ENCODE peak calls at places on chromosomes 13 and 19, in four cellular contexts. U is neural progenitor cell; D is stimulated activated CD8-positive, alpha-beta memory T cell treated with anti-CD3 and anti-CD28 coated beads, Interleukin-7, amount 100 ng/mL, for 1 hour; T is fibroblast of pulmonary artery. S is an unnamed sample.

GRCh38 chr13:48626077-48626449 is 27.7 kb upstream of the CYSLTR2 start:
- DNase-seq in U (no peak), D (no peak), T (peak; percentile 95), S (no peak)

GRCh38 chr19:2391118-2391725 is 31.2 kb downstream of the TMPRSS9 start:
- DNase-seq in U (peak; percentile 73), D (no peak), T (peak; percentile 82), S (peak; percentile 79)

GRCh38 chr19:49432141-49433073 is 7.2 kb downstream of the GFY start:
- DNase-seq in U (peak; percentile 75), D (no peak), T (no peak), S (peak; percentile 97)

GRCh38 chr19:20611866-20612265 is 46.3 kb upstream of the ZNF737 start:
- DNase-seq in U (no peak), D (no peak), T (no peak), S (no peak)

GRCh38 chr19:46181386-46181774 is 33.3 kb downstream of the IGFL2 start:
- DNase-seq in U (no peak), D (no peak), T (peak; percentile 57), S (no peak)

GRCh38 chr13:31367410-31367809 is 167.6 kb downstream of the B3GLCT start:
- DNase-seq in U (no peak), D (no peak), T (no peak), S (peak; percentile 19)

GRCh38 chr19:3665681-3666544 is 34.4 kb downstream of the PIP5K1C start:
- DNase-seq in U (peak; percentile 66), D (peak; percentile 60), T (no peak), S (peak; percentile 61)

GRCh38 chr13:110225609-110226008 is 81.3 kb downstream of the COL4A1 start:
- DNase-seq in U (no peak), D (no peak), T (no peak), S (no peak)

GRCh38 chr13:45542878-45543277 is 72.7 kb downstream of the ERICH6B start:
- DNase-seq in U (no peak), D (no peak), T (no peak), S (no peak)

GRCh38 chr13:36925603-36926002 is 5.6 kb upstream of the SMAD9 start:
- DNase-seq in U (no peak), D (no peak), T (no peak), S (no peak)

GRCh38 chr13:29582171-29582570 is 13.3 kb downstream of the SLC7A1 start:
- DNase-seq in U (no peak), D (no peak), T (no peak), S (no peak)

GRCh38 chr19:3508771-3509535 is 2.8 kb downstream of the FZR1 start:
- DNase-seq in U (no peak), D (no peak), T (no peak), S (no peak)

GRCh38 chr13:65932587-65933239 is 1297.4 kb downstream of the PCDH9 start:
- DNase-seq in U (no peak), D (no peak), T (no peak), S (no peak)

GRCh38 chr13:27745301-27745700 is 47.0 kb upstream of the GSX1 start:
- DNase-seq in U (no peak), D (no peak), T (no peak), S (peak; percentile 36)

GRCh38 chr19:11061951-11062350 is 27.3 kb upstream of the LDLR start:
- DNase-seq in U (no peak), D (no peak), T (no peak), S (no peak)

GRCh38 chr13:94849254-94849653 is 136.9 kb upstream of the SOX21 start:
- DNase-seq in U (no peak), D (no peak), T (no peak), S (no peak)

GRCh38 chr19:31992750-31993149 is 352.7 kb upstream of the ZNF507 start:
- DNase-seq in U (no peak), D (no peak), T (no peak), S (no peak)

GRCh38 chr13:41639955-41640780 is 182.8 kb downstream of the RGCC start:
- DNase-seq in U (no peak), D (no peak), T (peak; percentile 87), S (no peak)

GRCh38 chr13:99086869-99087129 is 108.9 kb upstream of the DOCK9 start:
- DNase-seq in U (no peak), D (no peak), T (peak; percentile 11), S (no peak)

GRCh38 chr13:55302568-55302967 is 1838.2 kb upstream of the PRR20A start:
- DNase-seq in U (no peak), D (no peak), T (no peak), S (no peak)